ENCODE peak calls at places on chromosomes 16 and 17, in six cellular contexts. D is RKO; N is amniotic stem cell; B is HS-27A; F is stimulated activated naive B cell treated with anti-CD40 and anti-IgM and Interleukin-4, amounts not matched to agents 10 μg/mL and 1 μg/mL and 100 μg/mL, for 72 hours; W is stimulated activated CD8-positive, alpha-beta memory T cell treated with anti-CD3 and anti-CD28 coated beads, Interleukin-7, amount 100 ng/mL, for 48 hours. C is an unnamed sample.

GRCh38 chr17:41907185-41907556 is 11.6 kb downstream of the ACLY start:
- DNase-seq in D (no peak), N (no peak), B (no peak), F (no peak), W (no peak), C (no peak)

GRCh38 chr16:85914423-85914794 is 15.4 kb downstream of the IRF8 start:
- DNase-seq in D (no peak), N (no peak), B (no peak), F (no peak), W (no peak), C (no peak)

GRCh38 chr17:68580236-68580903 is 20.8 kb downstream of the FAM20A start:
- DNase-seq in D (no peak), N (no peak), B (no peak), F (no peak), W (no peak), C (no peak)

GRCh38 chr17:82097187-82097918 is 683 bp downstream of the FASN start:
- DNase-seq in D (peak), N (no peak), B (no peak), F (peak), W (peak), C (peak)

GRCh38 chr17:8227238-8227581 is 16.8 kb upstream of the AURKB start:
- DNase-seq in D (no peak), N (no peak), B (no peak), F (no peak), W (no peak), C (no peak)

GRCh38 chr17:49880291-49881053 is 32.6 kb upstream of the TAC4 start:
- DNase-seq in D (peak), N (peak), B (no peak), F (peak), W (peak), C (peak)

GRCh38 chr16:81520560-81521135 is 76.0 kb downstream of the CMIP start:
- DNase-seq in D (no peak), N (no peak), B (no peak), F (no peak), W (no peak), C (no peak)

GRCh38 chr16:3070608-3071111 is 5.2 kb downstream of the IL32 start:
- DNase-seq in D (no peak), N (no peak), B (no peak), F (no peak), W (no peak), C (no peak)

GRCh38 chr16:57759541-57760356 is 24.2 kb downstream of the KATNB1 start:
- DNase-seq in D (no peak), N (no peak), B (no peak), F (no peak), W (no peak), C (no peak)

GRCh38 chr17:61149862-61150362 is 249.7 kb upstream of the TBX2 start:
- DNase-seq in D (no peak), N (no peak), B (no peak), F (no peak), W (no peak), C (no peak)

GRCh38 chr16:2966803-2967184 is 2.4 kb upstream of the PAQR4 start:
- DNase-seq in D (no peak), N (no peak), B (no peak), F (no peak), W (no peak), C (peak)

GRCh38 chr16:17777461-17777863 is 306.7 kb upstream of the XYLT1 start:
- DNase-seq in D (no peak), N (no peak), B (no peak), F (no peak), W (no peak), C (no peak)

GRCh38 chr17:77499699-77500435 is 359.1 kb downstream of the SEC14L1 start:
- DNase-seq in D (no peak), N (no peak), B (no peak), F (no peak), W (no peak), C (no peak)

GRCh38 chr17:71922439-71922838 is 198.4 kb upstream of the SOX9 start:
- DNase-seq in D (no peak), N (no peak), B (peak), F (no peak), W (no peak), C (no peak)

GRCh38 chr16:64947651-64948050 is 174.2 kb downstream of the CDH11 start:
- DNase-seq in D (no peak), N (no peak), B (no peak), F (no peak), W (no peak), C (no peak)

GRCh38 chr17:7015587-7016020 is 3.2 kb downstream of the RNASEK start:
- DNase-seq in D (no peak), N (no peak), B (no peak), F (no peak), W (no peak), C (no peak)

GRCh38 chr17:50133769-50134099 is 3.8 kb upstream of the SAMD14 start:
- DNase-seq in D (no peak), N (no peak), B (no peak), F (no peak), W (no peak), C (no peak)

GRCh38 chr16:85419503-85420408 is 193.4 kb upstream of the GSE1 start:
- DNase-seq in D (no peak), N (no peak), B (no peak), F (no peak), W (no peak), C (no peak)

GRCh38 chr17:57803026-57803425 is 46.8 kb downstream of the MRPS23 start:
- DNase-seq in D (no peak), N (no peak), B (no peak), F (no peak), W (no peak), C (no peak)

GRCh38 chr17:29709861-29710849 is 87.4 kb upstream of the CORO6 start:
- DNase-seq in D (no peak), N (no peak), B (no peak), F (no peak), W (no peak), C (no peak)

GRCh38 chr17:45043813-45044540 is 7.5 kb downstream of the DCAKD start:
- DNase-seq in D (no peak), N (no peak), B (no peak), F (no peak), W (no peak), C (no peak)

GRCh38 chr17:48483471-48484131 is 47.2 kb downstream of the HOXB1 start:
- DNase-seq in D (peak), N (peak), B (peak), F (peak), W (no peak), C (no peak)

GRCh38 chr17:65799454-65799853 is 238.0 kb upstream of the AXIN2 start:
- DNase-seq in D (no peak), N (no peak), B (no peak), F (no peak), W (no peak), C (no peak)

GRCh38 chr17:49575524-49576120 is at the start of gene NXPH3:
- DNase-seq in D (no peak), N (no peak), B (no peak), F (peak), W (peak), C (peak)

GRCh38 chr16:57637424-57637823 is 9.0 kb downstream of the ADGRG1 start:
- DNase-seq in D (no peak), N (no peak), B (no peak), F (no peak), W (no peak), C (no peak)

GRCh38 chr17:40307691-40308289 is 1.2 kb upstream of the RARA start:
- DNase-seq in D (no peak), N (no peak), B (no peak), F (no peak), W (no peak), C (no peak)

GRCh38 chr16:16857603-16858283 is 478.8 kb downstream of the NPIPA7 start:
- DNase-seq in D (no peak), N (no peak), B (no peak), F (no peak), W (no peak), C (no peak)

GRCh38 chr17:56979091-56979480 is 1.2 kb downstream of the SCPEP1 start:
- DNase-seq in D (peak), N (no peak), B (no peak), F (no peak), W (no peak), C (no peak)

GRCh38 chr16:30748634-30749445 is 615 bp downstream of the PHKG2 start:
- DNase-seq in D (peak), N (no peak), B (no peak), F (peak), W (no peak), C (no peak)

GRCh38 chr17:82348434-82348833 is 10.6 kb upstream of the TEX19 start:
- DNase-seq in D (no peak), N (no peak), B (no peak), F (no peak), W (no peak), C (no peak)

GRCh38 chr17:51435641-51436091 is 175.3 kb downstream of the UTP18 start:
- DNase-seq in D (peak), N (no peak), B (no peak), F (no peak), W (no peak), C (peak)

GRCh38 chr16:27400751-27401620 is 988 bp upstream of the IL21R start:
- DNase-seq in D (no peak), N (no peak), B (no peak), F (no peak), W (no peak), C (no peak)

GRCh38 chr16:56589141-56590039 is at the start of gene MT3:
- DNase-seq in D (no peak), N (no peak), B (no peak), F (no peak), W (no peak), C (no peak)

GRCh38 chr16:85755929-85756768 is 5.3 kb upstream of the C16orf74 start:
- DNase-seq in D (no peak), N (no peak), B (no peak), F (peak), W (no peak), C (no peak)

GRCh38 chr17:7888184-7888920 is at the start of gene CHD3:
- DNase-seq in D (no peak), N (no peak), B (no peak), F (no peak), W (no peak), C (peak)

GRCh38 chr17:59851431-59852375 is 41.0 kb downstream of the TUBD1 start:
- DNase-seq in D (no peak), N (no peak), B (no peak), F (no peak), W (no peak), C (peak)

GRCh38 chr16:88454315-88455057 is 1.4 kb downstream of the ZFPM1 start:
- DNase-seq in D (peak), N (no peak), B (no peak), F (no peak), W (no peak), C (peak)

GRCh38 chr16:70779361-70779760 is 21.6 kb downstream of the VAC14 start:
- DNase-seq in D (no peak), N (no peak), B (no peak), F (no peak), W (no peak), C (no peak)

GRCh38 chr17:79698086-79698690 is 32.6 kb upstream of the ENPP7 start:
- DNase-seq in D (no peak), N (no peak), B (no peak), F (no peak), W (no peak), C (no peak)

C was measured in stomach.